ENCODE peak calls at places on chromosomes 6 and 20, in seven cellular contexts. R, K, L, U, F, X and Q are unnamed samples.

GRCh38 chr6:148814082-148814790 is 67.4 kb downstream of the UST start:
- DNase-seq in R (no peak), K (no peak), L (no peak), U (no peak), F (no peak), X (no peak), Q (no peak)

GRCh38 chr6:63643862-63644261 is 8.3 kb downstream of the PHF3 start:
- DNase-seq in R (no peak), K (no peak), L (no peak), U (no peak), F (no peak), X (peak), Q (no peak)

GRCh38 chr6:87543836-87544735 is 45.7 kb downstream of the RARS2 start:
- DNase-seq in R (no peak), K (no peak), L (no peak), U (no peak), F (no peak), X (no peak), Q (no peak)

GRCh38 chr6:31352497-31353368 is 4.2 kb downstream of the HLA-B start:
- DNase-seq in R (no peak), K (peak), L (no peak), U (no peak), F (no peak), X (no peak), Q (no peak)

GRCh38 chr6:3376064-3376463 is 80.8 kb downstream of the SLC22A23 start:
- DNase-seq in R (no peak), K (no peak), L (no peak), U (no peak), F (no peak), X (no peak), Q (no peak)

GRCh38 chr20:37734228-37734980 is 40.6 kb downstream of the CTNNBL1 start:
- DNase-seq in R (no peak), K (no peak), L (no peak), U (no peak), F (no peak), X (peak), Q (no peak)

GRCh38 chr6:32668226-32668747 is 1.8 kb upstream of the HLA-DQB1 start:
- DNase-seq in R (peak), K (no peak), L (peak), U (peak), F (peak), X (peak), Q (peak)

GRCh38 chr6:143468026-143468425 is 17.4 kb downstream of the PEX3 start:
- DNase-seq in R (no peak), K (no peak), L (no peak), U (no peak), F (no peak), X (no peak), Q (no peak)

DNA sequence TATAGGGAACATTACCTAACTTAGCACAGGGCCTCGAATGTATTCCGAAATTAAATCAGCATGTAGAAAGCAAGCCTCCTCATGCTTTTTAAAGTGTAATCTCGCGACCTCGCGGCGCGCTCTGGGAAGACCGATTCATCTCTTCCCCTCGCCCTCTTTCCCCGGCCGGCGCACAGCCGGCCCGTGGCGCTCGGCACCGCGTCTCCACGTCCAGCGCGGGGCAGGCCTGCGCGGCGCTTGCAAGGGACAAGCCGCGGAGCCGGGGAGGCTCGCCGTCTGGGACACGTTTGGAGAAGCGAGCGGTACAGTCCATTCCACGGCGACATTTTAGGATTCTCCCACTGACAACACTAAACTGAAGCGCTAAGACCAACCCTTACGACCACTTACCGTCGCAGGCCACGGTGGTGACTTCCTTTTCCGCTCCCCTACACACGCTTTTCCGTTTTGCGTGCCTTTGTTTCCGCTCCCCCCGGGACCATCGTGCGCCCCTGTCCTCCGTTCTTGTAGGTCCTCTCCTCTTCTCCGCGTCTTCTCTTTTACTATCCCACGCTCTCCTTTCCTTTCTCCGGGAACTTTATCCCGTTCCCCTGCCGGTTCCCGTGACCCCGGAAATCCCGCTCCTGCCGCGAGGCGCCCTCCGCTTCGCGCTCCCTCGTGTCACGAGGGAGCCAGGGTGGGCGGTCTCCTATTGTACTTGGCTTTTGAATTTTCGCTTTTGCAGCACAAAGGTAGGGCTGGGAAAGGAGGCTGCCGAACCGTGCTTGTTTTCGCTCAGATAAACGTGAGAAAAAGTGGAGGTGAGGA is at the start of gene ECHDC1:
- DNase-seq in R (peak), K (no peak), L (peak), U (peak), F (peak), X (peak), Q (peak)
- TF ChIP-seq POLR2A in R (peak), K (no peak), L (peak), U (no peak), F (peak), X (peak), Q (peak)

GRCh38 chr20:45783656-45784294 is 7.9 kb downstream of the WFDC3 start:
- DNase-seq in R (no peak), K (no peak), L (no peak), U (no peak), F (no peak), X (no peak), Q (peak)

GRCh38 chr20:45782890-45783289 is 8.8 kb downstream of the WFDC3 start:
- DNase-seq in R (peak), K (no peak), L (no peak), U (no peak), F (no peak), X (peak), Q (no peak)

GRCh38 chr20:45792513-45793118 is 862 bp downstream of the DNTTIP1 start:
- DNase-seq in R (no peak), K (no peak), L (peak), U (no peak), F (no peak), X (no peak), Q (no peak)

GRCh38 chr20:45791668-45792512 is at the start of the genes DNTTIP1 and WFDC3:
- DNase-seq in R (peak), K (peak), L (peak), U (peak), F (peak), X (peak), Q (peak)

DNA sequence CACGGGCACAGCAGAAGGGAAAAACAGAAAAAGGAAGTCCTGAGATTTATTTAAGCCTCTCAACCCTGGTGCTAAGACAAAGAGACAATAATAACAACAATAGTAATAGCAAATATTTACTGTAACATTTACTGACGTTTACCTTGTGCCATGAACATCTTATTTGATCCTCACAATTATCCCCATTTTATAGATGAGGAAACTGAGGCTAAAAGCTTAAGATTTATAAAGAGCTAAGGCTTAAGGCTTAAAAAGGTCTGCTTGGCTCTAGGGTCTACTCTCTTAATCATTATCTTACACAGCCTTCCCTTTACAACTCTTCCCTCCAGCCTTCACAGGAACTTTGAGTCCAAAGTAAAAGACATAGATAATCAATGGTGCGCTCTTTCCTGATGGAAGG is 3.3 kb downstream of the WFDC3 start:
- DNase-seq in R (no peak), K (no peak), L (no peak), U (no peak), F (no peak), X (no peak), Q (no peak)
- H3K27ac ChIP-seq in R (no peak), K (no peak), L (no peak), U (no peak), F (no peak), X (no peak), Q (no peak)

DNA sequence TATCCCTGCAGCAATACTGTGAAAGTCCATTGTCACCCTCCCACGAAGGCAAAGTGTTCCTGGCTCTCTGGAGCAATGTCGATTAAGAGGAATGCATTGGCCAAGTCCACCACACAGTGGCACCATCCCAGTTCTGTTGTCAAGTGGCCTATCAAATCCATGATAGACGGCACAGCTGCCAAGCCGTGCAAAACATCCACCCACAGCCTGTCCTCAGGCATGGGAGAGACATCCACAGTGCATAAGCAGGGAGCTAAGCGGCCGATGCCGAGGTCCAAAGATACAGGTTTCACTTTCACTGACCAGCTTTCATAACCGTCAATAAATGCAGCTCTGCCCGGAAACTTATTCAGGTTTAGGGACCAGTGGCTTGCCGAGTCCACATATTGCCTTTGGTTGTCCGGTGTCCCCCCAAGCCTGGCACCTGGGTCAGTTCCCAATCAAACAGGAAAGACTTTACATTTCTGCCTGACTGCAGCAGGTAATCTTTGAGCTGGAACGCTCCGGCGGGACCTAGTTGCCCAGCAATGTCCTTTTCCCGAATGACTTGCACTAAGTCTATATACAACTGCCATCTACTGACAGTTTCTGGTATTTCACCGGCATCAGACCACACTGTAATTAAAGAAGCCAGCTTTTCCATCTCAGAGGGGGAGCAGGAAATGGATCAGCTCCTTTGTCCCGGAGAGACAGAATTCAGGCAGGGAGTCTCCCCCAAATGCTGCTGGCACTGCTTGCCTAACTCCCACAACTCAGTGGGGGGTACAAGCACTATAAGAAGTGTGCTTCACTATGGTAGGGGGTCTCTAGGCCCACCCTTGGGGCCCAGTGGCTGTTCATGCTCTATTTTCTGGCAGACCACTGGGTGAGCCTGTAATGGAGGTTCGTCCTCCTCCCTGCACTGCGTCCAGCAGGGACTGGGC is 6.3 kb downstream of the ZKSCAN3 start:
- DNase-seq in R (peak), K (peak), L (peak), U (peak), F (peak), X (peak), Q (peak)
- TF ChIP-seq POLR2A in R (no peak), K (no peak), L (peak), U (no peak), F (no peak), X (no peak), Q (no peak)

GRCh38 chr6:53691667-53692133 is 26.1 kb upstream of the KLHL31 start:
- DNase-seq in R (no peak), K (no peak), L (no peak), U (no peak), F (no peak), X (no peak), Q (no peak)

GRCh38 chr6:53682654-53683053 is 17.1 kb upstream of the KLHL31 start:
- DNase-seq in R (no peak), K (no peak), L (no peak), U (no peak), F (no peak), X (no peak), Q (no peak)

GRCh38 chr6:53692172-53692571 is 26.6 kb upstream of the KLHL31 start:
- DNase-seq in R (no peak), K (no peak), L (no peak), U (no peak), F (no peak), X (no peak), Q (no peak)

GRCh38 chr6:53691252-53691651 is 25.7 kb upstream of the KLHL31 start:
- DNase-seq in R (no peak), K (no peak), L (no peak), U (no peak), F (no peak), X (no peak), Q (no peak)

GRCh38 chr6:53686541-53686940 is 21.0 kb upstream of the KLHL31 start:
- DNase-seq in R (no peak), K (no peak), L (no peak), U (no peak), F (no peak), X (no peak), Q (peak)
- H3K27ac ChIP-seq in R (no peak), K (no peak), L (no peak), U (no peak), F (no peak), X (no peak), Q (no peak)

GRCh38 chr20:34090645-34091044 is 21.4 kb downstream of the EIF2S2 start:
- DNase-seq in R (no peak), K (no peak), L (no peak), U (no peak), F (no peak), X (no peak), Q (no peak)

GRCh38 chr20:34085544-34086040 is 26.5 kb downstream of the EIF2S2 start:
- DNase-seq in R (no peak), K (no peak), L (no peak), U (peak), F (no peak), X (no peak), Q (no peak)

GRCh38 chr20:34089655-34090324 is 22.3 kb downstream of the EIF2S2 start:
- DNase-seq in R (no peak), K (no peak), L (no peak), U (peak), F (no peak), X (no peak), Q (peak)

GRCh38 chr20:34088871-34089479 is 23.1 kb downstream of the EIF2S2 start:
- DNase-seq in R (no peak), K (no peak), L (no peak), U (peak), F (no peak), X (no peak), Q (no peak)

GRCh38 chr20:34088305-34088870 is 23.7 kb downstream of the EIF2S2 start:
- DNase-seq in R (no peak), K (no peak), L (no peak), U (peak), F (no peak), X (no peak), Q (no peak)
- TF ChIP-seq POLR2A in R (no peak), K (no peak), L (no peak), U (no peak), F (no peak), X (no peak), Q (no peak)

GRCh38 chr20:12610871-12611270 is 397.9 kb upstream of the SPTLC3 start:
- DNase-seq in R (no peak), K (no peak), L (no peak), U (no peak), F (no peak), X (no peak), Q (no peak)

DNA sequence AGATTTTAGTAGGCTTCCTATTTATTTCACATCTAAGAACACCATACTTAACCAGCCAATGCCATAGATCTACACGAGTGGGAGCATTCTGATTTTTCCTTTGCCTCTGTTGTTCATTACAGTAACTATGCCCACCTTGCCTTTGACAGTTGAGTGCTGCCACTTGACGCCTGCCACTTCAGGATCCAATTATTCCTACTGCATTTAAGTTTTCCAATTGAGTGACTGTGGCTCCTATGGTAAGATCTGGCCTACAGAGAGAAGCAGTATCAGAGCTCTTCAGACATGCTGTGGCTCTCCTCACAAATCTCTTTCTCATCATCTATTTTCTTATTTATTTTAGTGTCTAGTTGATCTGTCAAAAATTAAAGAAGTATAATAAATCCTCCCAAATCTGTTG is 403.0 kb upstream of the SPTLC3 start:
- DNase-seq in R (no peak), K (no peak), L (no peak), U (no peak), F (no peak), X (no peak), Q (no peak)
- H3K27ac ChIP-seq in R (no peak), K (no peak), L (no peak), U (no peak), F (no peak), X (no peak), Q (no peak)